ENCODE peak calls at places on chromosomes 5 and 9, in five cellular contexts. H is HepG2, X is ovary, L is heart left ventricle, K is upper lobe of left lung. F is an unnamed sample.
A peak's percentile ranks its signal among the peaks of the same experiment; 100 is the strongest.

GRCh38 chr5:45385321-45386058 is 310.7 kb downstream of the HCN1 start:
- DNase-seq in H (no peak), L (no peak), K (no peak), X (no peak), F (no peak)

GRCh38 chr5:125537661-125538060 is 791.2 kb upstream of the ZNF608 start:
- DNase-seq in H (no peak), L (no peak), X (no peak), K (no peak), F (no peak)

GRCh38 chr9:109417054-109417453 is 81.1 kb downstream of the PTPN3 start:
- DNase-seq in L (no peak), H (no peak), X (no peak), K (no peak), F (no peak)

GRCh38 chr9:35813434-35814105 is 1.3 kb downstream of the HINT2 start:
- DNase-seq in K (no peak), H (peak; percentile 73), X (no peak), L (no peak), F (no peak)

GRCh38 chr5:173187054-173187743 is 42.9 kb downstream of the BNIP1 start:
- DNase-seq in K (no peak), X (no peak), H (peak; percentile 15), L (no peak), F (no peak)

GRCh38 chr9:95757026-95757425 is 118.5 kb upstream of the ERCC6L2 start:
- DNase-seq in X (no peak), K (no peak), H (no peak), L (no peak), F (no peak)

GRCh38 chr5:58199087-58199486 is 260.8 kb downstream of the PLK2 start:
- DNase-seq in L (no peak), H (no peak), K (no peak), X (no peak), F (no peak)

GRCh38 chr9:112013261-112013660 is 116.6 kb downstream of the UGCG start:
- DNase-seq in X (no peak), K (no peak), H (no peak), L (no peak), F (no peak)

GRCh38 chr9:131080589-131080988 is 15.7 kb upstream of the AIF1L start:
- DNase-seq in X (no peak), L (no peak), H (no peak), K (no peak), F (no peak)

GRCh38 chr9:89807682-89808075 is 202.9 kb downstream of the GADD45G start:
- DNase-seq in L (no peak), H (no peak), K (no peak), X (no peak), F (no peak)

GRCh38 chr5:11130111-11130510 is 369.1 kb upstream of the DAP start:
- DNase-seq in L (no peak), K (no peak), X (no peak), H (no peak), F (no peak)

GRCh38 chr5:59795141-59795540 is 98.4 kb downstream of the PDE4D start:
- DNase-seq in H (no peak), X (no peak), L (no peak), K (no peak), F (no peak)

GRCh38 chr5:85077581-85077980 is 692.9 kb upstream of the EDIL3 start:
- DNase-seq in L (no peak), H (no peak), X (no peak), K (no peak), F (no peak)
- TF ChIP-seq CTCF in L (no peak), H (no peak), X (no peak), K (no peak), F (no peak)

GRCh38 chr5:139402561-139403158 is 1.2 kb downstream of the SPATA24 start:
- DNase-seq in X (no peak), H (peak; percentile 49), L (no peak), K (no peak), F (no peak)

GRCh38 chr5:139396691-139397090 is 1.8 kb upstream of the PROB1 start:
- DNase-seq in X (peak; percentile 29), H (no peak), L (no peak), K (no peak), F (no peak)

GRCh38 chr5:139401546-139401945 is 2.3 kb downstream of the SPATA24 start:
- DNase-seq in H (no peak), X (no peak), L (no peak), K (no peak), F (no peak)

GRCh38 chr5:139397921-139398320 is 3.0 kb upstream of the PROB1 start:
- DNase-seq in K (no peak), H (no peak), L (no peak), X (no peak), F (peak; percentile 24)

GRCh38 chr5:139399501-139400121 is 4.3 kb downstream of the SPATA24 start:
- DNase-seq in H (no peak), L (no peak), X (no peak), K (no peak), F (no peak)
- TF ChIP-seq POLR2A in H (no peak), L (no peak), X (no peak), K (no peak), F (no peak)

GRCh38 chr9:104386425-104387069 is 117.5 kb upstream of the OR13F1 start:
- DNase-seq in K (no peak), X (no peak), H (peak; percentile 16), L (no peak), F (no peak)
- TF ChIP-seq CTCF in K (peak; percentile 63), X (no peak), H (peak; percentile 69), L (peak; percentile 74), F (peak; percentile 50)

GRCh38 chr9:98501776-98502175 is 207.0 kb downstream of the GABBR2 start:
- DNase-seq in K (no peak), X (no peak), H (no peak), L (no peak), F (no peak)
- TF ChIP-seq POLR2A in K (no peak), X (no peak), H (no peak), L (no peak), F (no peak)

GRCh38 chr9:2465516-2465915 is 156.1 kb upstream of the VLDLR start:
- DNase-seq in K (no peak), L (no peak), H (no peak), X (no peak), F (no peak)

GRCh38 chr9:2466703-2467102 is 154.9 kb upstream of the VLDLR start:
- DNase-seq in X (no peak), H (no peak), L (no peak), K (no peak), F (no peak)

GRCh38 chr9:2473691-2474090 is 147.9 kb upstream of the VLDLR start:
- DNase-seq in H (no peak), K (no peak), X (no peak), L (no peak), F (no peak)

GRCh38 chr9:2465921-2466460 is 155.6 kb upstream of the VLDLR start:
- DNase-seq in H (peak; percentile 89), X (no peak), L (no peak), K (no peak), F (no peak)

GRCh38 chr9:2469681-2470141 is 151.9 kb upstream of the VLDLR start:
- DNase-seq in L (peak; percentile 48), K (no peak), X (peak; percentile 56), H (no peak), F (no peak)
- TF ChIP-seq CTCF in L (no peak), K (no peak), X (no peak), H (peak; percentile 45), F (no peak)

F was measured in Peyer's patch.